ENCODE peak calls at places on chromosomes 2 and 18, in five cellular contexts. J, V, T, U and L are unnamed samples.

GRCh38 chr2:85033388-85033787 is 62.4 kb downstream of the KCMF1 start:
- DNase-seq in T (no peak), V (no peak), J (no peak), U (no peak), L (no peak)

GRCh38 chr2:149466635-149467034 is 120.9 kb downstream of the MMADHC start:
- DNase-seq in U (no peak), V (no peak), T (no peak), J (no peak), L (no peak)

GRCh38 chr2:237696471-237696870 is 69.1 kb downstream of the LRRFIP1 start:
- DNase-seq in T (no peak), U (no peak), V (no peak), J (no peak), L (no peak)

GRCh38 chr2:105468655-105469042 is 69.8 kb upstream of the FHL2 start:
- DNase-seq in T (no peak), U (no peak), V (no peak), J (no peak), L (no peak)

GRCh38 chr2:5967506-5967905 is 275.3 kb downstream of the SOX11 start:
- DNase-seq in U (no peak), V (no peak), J (no peak), T (no peak), L (no peak)

GRCh38 chr2:176132397-176133086 is 3.0 kb downstream of the HOXD8 start:
- DNase-seq in V (no peak), J (no peak), T (no peak), U (no peak), L (no peak)

GRCh38 chr2:238165288-238165921 is 6.6 kb downstream of the ERFE start:
- DNase-seq in J (no peak), U (no peak), V (no peak), T (no peak), L (no peak)

GRCh38 chr2:148817210-148817708 is 57.8 kb upstream of the KIF5C start:
- DNase-seq in T (peak), U (no peak), V (no peak), J (no peak), L (peak)

GRCh38 chr18:67133669-67134068 is 382.9 kb downstream of the DSEL start:
- DNase-seq in V (no peak), U (no peak), T (no peak), J (no peak), L (no peak)

GRCh38 chr2:206424134-206424533 is 19.2 kb upstream of the ADAM23 start:
- DNase-seq in J (no peak), T (no peak), U (no peak), V (no peak), L (no peak)

GRCh38 chr2:84904717-84905174 is 710 bp upstream of the TMSB10 start:
- DNase-seq in T (no peak), J (peak), U (peak), V (peak), L (peak)

GRCh38 chr2:135744761-135745314 is 3.2 kb downstream of the UBXN4 start:
- DNase-seq in V (peak), J (no peak), T (no peak), U (peak), L (peak)

GRCh38 chr2:54676656-54677055 is 46.8 kb upstream of the EML6 start:
- DNase-seq in J (no peak), T (no peak), U (no peak), V (no peak), L (no peak)

GRCh38 chr2:238554468-238555184 is 127.9 kb downstream of the ASB1 start:
- DNase-seq in T (no peak), U (no peak), V (no peak), J (no peak), L (no peak)

GRCh38 chr2:60336442-60337141 is 216.9 kb downstream of the BCL11A start:
- DNase-seq in U (no peak), J (no peak), V (no peak), T (no peak), L (no peak)

GRCh38 chr2:152443771-152444170 is 108.8 kb downstream of the FMNL2 start:
- DNase-seq in J (no peak), V (no peak), U (no peak), T (no peak), L (peak)

GRCh38 chr2:132374961-132375360 is 41.6 kb upstream of the GPR39 start:
- DNase-seq in U (no peak), T (peak), V (no peak), J (no peak), L (no peak)

GRCh38 chr2:173412628-173413027 is 58.0 kb downstream of the CDCA7 start:
- DNase-seq in U (no peak), V (no peak), J (no peak), T (no peak), L (peak)

GRCh38 chr18:48801728-48802542 is 148.8 kb downstream of the SMAD7 start:
- DNase-seq in V (no peak), U (no peak), T (no peak), J (peak), L (no peak)

GRCh38 chr2:1593371-1594205 is 150.7 kb downstream of the PXDN start:
- DNase-seq in J (peak), U (no peak), T (no peak), V (peak), L (no peak)

GRCh38 chr18:811192-812122 is 585 bp downstream of the YES1 start:
- DNase-seq in U (peak), T (peak), J (peak), V (peak), L (peak)

GRCh38 chr18:54946149-54946581 is 13.1 kb downstream of the CCDC68 start:
- DNase-seq in V (peak), J (peak), T (no peak), U (peak), L (no peak)

GRCh38 chr2:235803028-235803427 is 309.2 kb downstream of the AGAP1 start:
- DNase-seq in T (no peak), J (no peak), U (no peak), V (peak), L (no peak)

GRCh38 chr2:200695178-200695930 is 109.5 kb downstream of the AOX1 start:
- DNase-seq in V (no peak), J (no peak), T (no peak), U (peak), L (peak)

GRCh38 chr2:43905388-43905803 is 66.6 kb downstream of the ABCG8 start:
- DNase-seq in T (no peak), J (no peak), V (no peak), U (no peak), L (no peak)

GRCh38 chr2:240348522-240348921 is 86.9 kb upstream of the GPC1 start:
- DNase-seq in T (no peak), J (no peak), V (no peak), U (no peak), L (no peak)

GRCh38 chr2:167271941-167272340 is 383.7 kb downstream of the XIRP2 start:
- DNase-seq in V (no peak), T (no peak), J (no peak), U (no peak), L (no peak)

GRCh38 chr18:10526211-10526949 is 553 bp downstream of the NAPG start:
- DNase-seq in U (no peak), T (peak), J (peak), V (no peak), L (peak)

GRCh38 chr2:109342890-109343289 is 213.9 kb downstream of the SH3RF3 start:
- DNase-seq in J (no peak), U (no peak), T (no peak), V (no peak), L (no peak)